ENCODE peak calls at places on chromosomes 16 and 17, in six cellular contexts. Q is tibial artery, G is heart right ventricle, O is neural progenitor cell, H is brain microvascular endothelial cell, N is Panc1. W is an unnamed sample. For H3K27me3, the result is how much of the 10 kb centered on the place peaks cover.

GRCh38 chr16:30053376-30054015 is 12.1 kb upstream of the ALDOA start:
- DNase-seq in G (no peak), N (no peak), Q (no peak), O (no peak), H (peak), W (no peak)

GRCh38 chr16:87829988-87830672 is 39.2 kb downstream of the SLC7A5 start:
- DNase-seq in N (no peak), Q (no peak), G (no peak), O (no peak), H (no peak), W (no peak)

GRCh38 chr17:38704645-38705522 is at the start of gene MLLT6:
- DNase-seq in H (peak), Q (peak), N (no peak), O (peak), G (peak), W (no peak)

GRCh38 chr17:17905036-17905320 is 67.2 kb downstream of the TOM1L2 start:
- DNase-seq in O (no peak), Q (no peak), G (no peak), H (no peak), N (no peak), W (no peak)

GRCh38 chr17:2398655-2399571 is 1.9 kb downstream of the MNT start:
- DNase-seq in G (peak), Q (peak), N (no peak), H (peak), O (peak), W (no peak)

GRCh38 chr16:4957720-4958509 is at the start of gene SEC14L5:
- DNase-seq in G (peak), Q (peak), O (peak), N (peak), H (peak), W (peak)

GRCh38 chr16:30740364-30741251 is 7.6 kb upstream of the PHKG2 start:
- DNase-seq in G (peak), H (peak), O (no peak), Q (peak), N (no peak), W (peak)

GRCh38 chr17:29723283-29724047 is 100.8 kb upstream of the CORO6 start:
- DNase-seq in G (no peak), O (no peak), H (no peak), N (no peak), Q (no peak), W (no peak)

GRCh38 chr17:61208301-61209098 is 191.1 kb upstream of the TBX2 start:
- DNase-seq in Q (no peak), O (no peak), N (no peak), G (no peak), H (peak), W (no peak)

GRCh38 chr16:11140466-11140865 is 115.5 kb downstream of the SOCS1 start:
- DNase-seq in N (no peak), H (no peak), O (no peak), G (no peak), Q (peak), W (no peak)

GRCh38 chr17:70869402-70870085 is 700.2 kb downstream of the KCNJ2 start:
- DNase-seq in N (no peak), Q (no peak), G (no peak), H (no peak), O (peak), W (no peak)

GRCh38 chr17:47315451-47316266 is 8.1 kb upstream of the EFCAB13 start:
- DNase-seq in H (peak), Q (no peak), O (peak), G (no peak), N (peak), W (no peak)

GRCh38 chr16:51845586-51845985 is 694.5 kb upstream of the SALL1 start:
- DNase-seq in G (no peak), O (peak), Q (no peak), H (no peak), N (no peak), W (peak)

GRCh38 chr17:72336026-72336803 is 215.4 kb downstream of the SOX9 start:
- DNase-seq in G (no peak), O (peak), Q (no peak), N (no peak), H (no peak), W (no peak)

GRCh38 chr17:45376606-45377005 is 56.1 kb downstream of the ARHGAP27 start:
- DNase-seq in Q (no peak), N (no peak), G (no peak), H (no peak), O (no peak), W (no peak)

GRCh38 chr17:45372325-45372869 is 55.6 kb upstream of the MAP3K14 start:
- DNase-seq in O (no peak), Q (peak), N (no peak), H (peak), G (no peak), W (no peak)

GRCh38 chr17:45376171-45376564 is 56.5 kb downstream of the ARHGAP27 start:
- DNase-seq in N (no peak), Q (no peak), G (no peak), H (no peak), O (no peak), W (no peak)

GRCh38 chr17:45371414-45372324 is 54.8 kb upstream of the MAP3K14 start:
- DNase-seq in G (peak), H (peak), O (peak), Q (peak), N (peak), W (peak)

DNA sequence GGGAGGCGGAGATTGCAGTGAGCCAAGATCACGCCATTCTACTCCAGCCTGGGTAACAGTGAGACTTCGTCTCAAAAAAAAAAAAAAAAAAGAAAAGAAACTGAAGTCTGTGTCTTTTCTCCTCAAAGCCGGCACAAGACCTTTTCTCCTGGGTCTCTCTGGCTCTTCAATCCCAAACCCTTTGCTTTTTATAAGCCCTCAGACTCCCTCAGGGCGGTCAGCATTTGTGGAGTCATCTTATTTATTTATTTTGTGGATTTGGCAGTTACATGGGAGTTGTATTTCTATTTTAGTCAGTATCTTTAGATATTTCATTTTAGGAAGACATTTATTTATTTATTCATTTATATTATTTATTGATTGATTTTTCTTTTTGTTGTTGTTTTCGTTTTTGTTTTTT is 57.7 kb upstream of the MAP3K14 start:
- DNase-seq in Q (no peak), G (no peak), O (no peak), N (no peak), H (no peak), W (no peak)
- TF ChIP-seq CTCF in Q (no peak), G (no peak), O (no peak), N (no peak), H (no peak), W (no peak)

GRCh38 chr16:78609542-78610253 is 510.2 kb downstream of the WWOX start:
- DNase-seq in Q (no peak), H (no peak), O (no peak), G (no peak), N (no peak), W (no peak)
- H3K4me3 ChIP-seq in Q (no peak), H (no peak), O (no peak), G (no peak), N (no peak), W (no peak)

GRCh38 chr17:74356640-74357465 is 4.8 kb downstream of the BTBD17 start:
- DNase-seq in O (no peak), N (no peak), Q (no peak), H (no peak), G (no peak), W (no peak)

GRCh38 chr17:74359916-74360315 is 1.8 kb downstream of the BTBD17 start:
- DNase-seq in G (no peak), N (no peak), O (no peak), Q (no peak), H (no peak), W (no peak)

GRCh38 chr17:74358696-74359095 is 3.0 kb downstream of the BTBD17 start:
- DNase-seq in O (no peak), G (no peak), Q (no peak), H (no peak), N (no peak), W (no peak)

GRCh38 chr17:74355065-74355464 is 6.6 kb downstream of the BTBD17 start:
- DNase-seq in Q (no peak), N (no peak), G (no peak), O (no peak), H (no peak), W (no peak)

DNA sequence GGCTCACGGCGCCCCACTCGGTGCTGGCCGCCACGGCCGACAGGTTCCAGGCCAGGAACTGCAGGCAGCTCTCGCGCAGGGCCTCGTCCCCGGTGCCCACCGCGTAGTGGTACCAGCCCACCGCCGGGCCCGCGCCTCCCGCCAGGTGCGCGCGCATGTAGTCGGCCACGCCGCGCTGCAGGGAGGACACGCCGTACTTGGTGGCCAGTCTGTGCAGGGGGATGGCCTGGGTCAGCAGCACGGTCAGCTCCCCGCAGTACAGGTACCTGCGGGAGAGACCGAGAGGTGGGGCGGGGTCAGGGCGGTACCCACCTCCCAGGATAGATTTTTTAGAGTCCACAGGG is 4.2 kb downstream of the BTBD17 start:
- DNase-seq in G (no peak), N (no peak), O (no peak), H (no peak), Q (no peak), W (no peak)
- H3K27me3 ChIP-seq in G (half or more), N (under half), O (under half), H (under half), Q (half or more), W (half or more)

DNA sequence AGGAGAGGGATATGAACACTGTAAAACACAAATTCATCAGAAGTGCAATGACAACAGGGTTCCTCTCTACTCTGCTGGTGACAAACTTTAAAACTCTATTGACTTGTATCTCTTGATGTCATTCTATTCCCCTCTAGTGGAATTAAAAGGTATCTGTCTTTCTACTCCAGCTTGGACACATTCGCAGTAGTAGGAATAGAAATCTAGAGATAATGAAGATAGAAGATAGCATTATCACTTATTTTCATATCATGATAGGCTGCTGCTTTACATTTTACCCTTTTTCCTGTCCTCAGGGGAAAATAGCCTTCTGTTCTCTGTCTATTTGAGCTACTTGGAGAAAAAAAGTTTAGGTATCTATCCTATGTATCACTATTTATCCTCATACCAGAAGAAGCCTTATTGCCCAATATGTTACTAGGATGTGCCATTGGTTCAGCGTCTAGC is 209.6 kb upstream of the CACNG5 start:
- DNase-seq in N (no peak), O (peak), Q (no peak), H (no peak), G (no peak), W (no peak)
- TF ChIP-seq CTCF in N (peak), O (peak), Q (peak), H (peak), G (peak), W (peak)

DNA sequence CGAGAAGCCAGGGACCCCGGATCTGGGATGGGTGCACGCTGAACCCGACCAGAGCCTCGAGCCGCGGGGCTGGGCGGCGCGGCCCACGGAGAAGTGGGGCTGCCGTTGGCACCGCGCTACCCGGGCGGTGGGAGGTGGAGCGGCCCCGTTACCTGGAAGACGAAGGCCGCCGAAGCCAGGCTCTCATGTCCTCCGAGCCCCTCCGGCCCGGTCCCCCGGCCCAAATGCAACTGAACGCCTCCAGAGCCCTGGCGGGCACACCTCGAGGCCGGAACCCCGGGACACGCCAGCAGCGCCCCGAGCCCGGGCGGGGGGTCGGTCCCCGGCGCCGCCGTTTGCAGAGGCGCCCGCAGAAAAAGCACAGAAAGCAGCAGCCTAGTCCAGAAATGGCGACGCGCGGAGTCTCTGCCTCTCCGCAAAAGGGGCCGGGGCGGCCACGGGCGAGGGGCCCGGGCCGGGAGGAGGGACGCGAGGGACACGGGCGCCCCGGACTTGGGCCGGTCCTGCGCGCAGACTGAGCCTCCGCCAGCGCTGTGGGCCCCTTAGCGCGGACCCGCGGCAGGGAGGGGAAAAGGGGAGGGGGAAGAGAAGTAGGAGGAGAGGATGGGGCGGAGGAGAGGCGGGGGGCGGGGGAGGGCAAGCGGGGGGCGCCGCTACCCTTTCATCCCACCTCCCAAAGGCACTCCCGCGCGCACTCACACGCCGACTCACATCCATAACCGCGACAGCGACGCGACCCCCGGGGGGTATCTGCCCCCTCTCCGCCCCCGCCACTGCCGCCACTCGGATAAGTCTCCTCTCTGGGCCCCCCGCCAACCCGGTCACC is 1.4 kb downstream of the AXIN2 start:
- DNase-seq in N (no peak), O (peak), H (no peak), Q (no peak), G (peak), W (no peak)
- H3K4me3 ChIP-seq in N (peak), O (peak), H (peak), Q (peak), G (peak), W (peak)

DNA sequence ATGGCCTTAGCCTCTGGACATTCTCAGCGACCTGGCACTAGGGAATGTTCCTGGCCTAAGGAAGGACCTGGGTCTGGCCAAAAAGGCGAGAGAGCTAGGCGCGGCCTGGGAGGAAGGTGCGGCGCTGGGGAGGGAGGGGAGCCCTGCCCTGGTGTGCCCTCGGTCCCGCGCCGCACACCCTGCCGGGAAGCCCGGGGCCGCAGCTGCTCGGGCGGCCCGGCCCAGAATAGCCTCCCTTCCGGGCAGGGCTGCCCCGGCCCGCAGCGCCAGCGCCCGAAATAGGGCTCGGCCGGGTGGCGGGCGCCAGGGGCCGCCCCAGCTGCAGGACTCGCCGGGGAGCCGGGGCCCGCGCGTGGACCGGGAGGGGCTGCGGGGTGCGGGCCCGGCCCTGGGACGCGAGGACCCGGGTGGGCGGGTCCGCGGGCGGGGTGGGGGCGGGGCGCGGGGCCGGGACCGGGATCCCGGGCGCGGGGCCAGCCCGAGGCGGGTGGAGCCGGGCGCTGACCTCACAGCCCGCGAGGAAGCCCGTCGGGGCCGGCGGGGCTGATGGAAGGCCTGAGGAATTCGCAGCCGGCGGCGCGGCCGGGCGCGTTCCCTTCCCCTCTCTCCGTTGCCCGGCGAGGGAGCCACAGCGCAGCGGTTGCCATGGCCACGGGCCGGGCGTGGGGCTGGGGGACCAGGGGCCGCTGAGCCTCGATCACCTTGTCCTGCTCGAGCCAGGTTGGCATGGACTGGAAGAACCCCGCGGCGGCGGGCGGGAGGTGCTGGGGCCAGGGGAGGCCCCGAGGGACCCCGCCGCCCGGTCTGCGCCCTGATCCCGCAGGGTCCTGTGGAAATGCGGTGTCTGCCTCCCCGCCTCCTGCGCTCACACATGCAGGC is 18.1 kb downstream of the SOCS3 start:
- DNase-seq in O (peak), H (no peak), N (no peak), G (peak), Q (peak), W (no peak)
- H3K27me3 ChIP-seq in O (half or more), H (under half), N (under half), G (under half), Q (under half), W (under half)

GRCh38 chr17:78559749-78560368 is 17.3 kb downstream of the DNAH17 start:
- DNase-seq in N (no peak), Q (no peak), O (no peak), H (no peak), G (no peak), W (no peak)
- TF ChIP-seq CTCF in N (no peak), Q (no peak), O (peak), H (no peak), G (no peak), W (no peak)

DNA sequence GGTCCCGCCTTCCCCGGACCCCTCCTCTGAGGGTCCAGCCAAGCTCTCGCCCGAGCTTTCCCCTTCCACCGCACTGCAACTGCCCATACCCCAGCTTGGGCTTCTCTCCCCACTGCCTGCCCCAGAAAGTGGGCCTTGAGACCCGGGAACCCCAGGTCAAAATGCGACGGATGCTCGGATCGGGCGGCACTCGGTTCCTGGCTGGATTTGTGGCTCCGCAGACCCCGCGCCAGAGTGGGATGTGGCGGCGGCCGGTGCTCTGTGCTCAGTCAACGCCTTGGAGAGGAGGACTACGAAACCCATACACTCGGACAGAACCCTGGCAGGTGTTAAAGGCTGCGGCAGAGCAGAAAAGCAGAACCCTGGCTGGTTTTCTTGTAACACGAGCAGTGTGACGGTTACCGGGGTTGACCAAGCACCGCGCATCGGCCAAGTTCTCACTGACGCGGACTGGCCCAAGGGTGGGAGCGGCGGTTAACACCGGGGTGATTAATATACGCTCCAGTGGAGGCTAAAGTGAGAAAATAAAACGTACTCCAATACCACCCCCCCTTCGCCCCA is 885 bp upstream of the SLFN13 start:
- DNase-seq in O (peak), N (no peak), H (no peak), Q (peak), G (peak), W (no peak)
- H3K4me3 ChIP-seq in O (peak), N (peak), H (peak), Q (peak), G (peak), W (peak)